ENCODE peak calls at places on chromosomes 12 and 14, in eight cellular contexts. N, W, I, L, Y, M, D and T are unnamed samples.

GRCh38 chr12:132444957-132445883 is 44.7 kb upstream of the FBRSL1 start:
- DNase-seq in N (no peak), W (peak; percentile 71), I (peak; percentile 62), L (peak; percentile 45), Y (peak; percentile 78), M (peak; percentile 60), D (no peak), T (no peak)

GRCh38 chr12:133233993-133234564 is 1.6 kb downstream of the ANHX start:
- DNase-seq in N (no peak), W (no peak), I (peak; percentile 19), L (no peak), Y (no peak), M (no peak), D (no peak), T (peak; percentile 74)

GRCh38 chr12:42213023-42213422 is 25.0 kb downstream of the YAF2 start:
- DNase-seq in N (no peak), W (no peak), I (no peak), L (no peak), Y (no peak), M (peak; percentile 25), D (no peak), T (no peak)

GRCh38 chr12:29073631-29074239 is 75.3 kb upstream of the FAR2 start:
- DNase-seq in N (peak; percentile 35), W (no peak), I (no peak), L (peak; percentile 19), Y (peak; percentile 60), M (no peak), D (peak; percentile 70), T (no peak)

GRCh38 chr14:76647699-76648298 is 113.5 kb upstream of the VASH1 start:
- DNase-seq in N (peak; percentile 48), W (no peak), I (peak; percentile 62), L (peak; percentile 53), Y (peak; percentile 70), M (peak; percentile 10), D (peak; percentile 71), T (no peak)

GRCh38 chr12:110007874-110008273 is 8.6 kb downstream of the ANKRD13A start:
- DNase-seq in N (no peak), W (no peak), I (no peak), L (no peak), Y (no peak), M (no peak), D (no peak), T (no peak)

GRCh38 chr12:12890492-12890814 is 909 bp upstream of the GPRC5A start:
- DNase-seq in N (no peak), W (no peak), I (no peak), L (no peak), Y (no peak), M (no peak), D (peak; percentile 56), T (no peak)

GRCh38 chr12:87866602-87867292 is 162.5 kb downstream of the C12orf50 start:
- DNase-seq in N (peak; percentile 12), W (no peak), I (peak; percentile 35), L (no peak), Y (peak; percentile 16), M (no peak), D (peak; percentile 25), T (no peak)

GRCh38 chr12:40819427-40820108 is 127.3 kb downstream of the CNTN1 start:
- DNase-seq in N (no peak), W (peak; percentile 40), I (peak; percentile 90), L (peak; percentile 79), Y (no peak), M (no peak), D (no peak), T (no peak)

GRCh38 chr14:76928301-76928700 is 100.2 kb downstream of the IRF2BPL start:
- DNase-seq in N (no peak), W (no peak), I (no peak), L (peak; percentile 57), Y (no peak), M (no peak), D (peak; percentile 41), T (no peak)

GRCh38 chr12:46562625-46563228 is 190.2 kb upstream of the SLC38A2 start:
- DNase-seq in N (no peak), W (no peak), I (no peak), L (no peak), Y (no peak), M (no peak), D (peak; percentile 94), T (no peak)

GRCh38 chr12:2853626-2854025 is 3.2 kb downstream of the TEX52 start:
- DNase-seq in N (peak; percentile 28), W (peak; percentile 84), I (peak; percentile 96), L (peak; percentile 88), Y (peak; percentile 28), M (peak; percentile 76), D (peak; percentile 86), T (peak; percentile 94)

GRCh38 chr12:51818086-51818485 is 30.4 kb downstream of the FIGNL2 start:
- DNase-seq in N (no peak), W (no peak), I (no peak), L (no peak), Y (no peak), M (no peak), D (no peak), T (no peak)

DNA sequence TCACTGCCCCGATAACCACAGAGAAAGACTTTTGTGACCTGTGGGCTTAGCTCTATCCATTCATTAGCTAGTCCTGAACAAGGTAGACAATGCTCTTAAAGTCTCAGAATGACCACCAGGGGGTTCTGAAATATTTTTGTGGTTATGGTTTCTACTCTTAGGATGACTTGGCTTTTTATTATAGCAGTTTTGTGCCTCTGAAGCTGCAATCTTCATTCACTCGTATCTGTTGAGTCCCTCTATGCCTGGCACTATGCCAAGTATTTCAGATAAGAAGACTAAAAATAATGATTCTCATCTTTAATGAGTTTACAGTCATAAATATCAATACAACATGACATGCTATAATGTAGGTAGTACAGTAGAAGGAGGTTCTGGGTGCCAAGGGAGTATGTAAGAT is 130.8 kb upstream of the TRHDE start:
- DNase-seq in N (peak; percentile 22), W (no peak), I (no peak), L (no peak), Y (peak; percentile 74), M (no peak), D (no peak), T (no peak)
- TF ChIP-seq CTCF in N (peak; percentile 68), W (no peak), I (peak; percentile 35), L (no peak), Y (peak; percentile 37), M (no peak), D (no peak), T (no peak)

GRCh38 chr12:32104572-32105355 is 1.9 kb upstream of the BICD1 start:
- DNase-seq in N (no peak), W (no peak), I (no peak), L (no peak), Y (no peak), M (no peak), D (no peak), T (no peak)

GRCh38 chr12:32107376-32108267 is 975 bp downstream of the BICD1 start:
- DNase-seq in N (peak; percentile 16), W (no peak), I (no peak), L (peak; percentile 25), Y (peak; percentile 26), M (peak; percentile 13), D (peak; percentile 57), T (no peak)

GRCh38 chr12:32108829-32109228 is 2.2 kb downstream of the BICD1 start:
- DNase-seq in N (no peak), W (no peak), I (no peak), L (no peak), Y (peak; percentile 6), M (no peak), D (no peak), T (no peak)

GRCh38 chr12:32106153-32106516 is 512 bp upstream of the BICD1 start:
- DNase-seq in N (no peak), W (no peak), I (no peak), L (peak; percentile 23), Y (no peak), M (no peak), D (no peak), T (no peak)

DNA sequence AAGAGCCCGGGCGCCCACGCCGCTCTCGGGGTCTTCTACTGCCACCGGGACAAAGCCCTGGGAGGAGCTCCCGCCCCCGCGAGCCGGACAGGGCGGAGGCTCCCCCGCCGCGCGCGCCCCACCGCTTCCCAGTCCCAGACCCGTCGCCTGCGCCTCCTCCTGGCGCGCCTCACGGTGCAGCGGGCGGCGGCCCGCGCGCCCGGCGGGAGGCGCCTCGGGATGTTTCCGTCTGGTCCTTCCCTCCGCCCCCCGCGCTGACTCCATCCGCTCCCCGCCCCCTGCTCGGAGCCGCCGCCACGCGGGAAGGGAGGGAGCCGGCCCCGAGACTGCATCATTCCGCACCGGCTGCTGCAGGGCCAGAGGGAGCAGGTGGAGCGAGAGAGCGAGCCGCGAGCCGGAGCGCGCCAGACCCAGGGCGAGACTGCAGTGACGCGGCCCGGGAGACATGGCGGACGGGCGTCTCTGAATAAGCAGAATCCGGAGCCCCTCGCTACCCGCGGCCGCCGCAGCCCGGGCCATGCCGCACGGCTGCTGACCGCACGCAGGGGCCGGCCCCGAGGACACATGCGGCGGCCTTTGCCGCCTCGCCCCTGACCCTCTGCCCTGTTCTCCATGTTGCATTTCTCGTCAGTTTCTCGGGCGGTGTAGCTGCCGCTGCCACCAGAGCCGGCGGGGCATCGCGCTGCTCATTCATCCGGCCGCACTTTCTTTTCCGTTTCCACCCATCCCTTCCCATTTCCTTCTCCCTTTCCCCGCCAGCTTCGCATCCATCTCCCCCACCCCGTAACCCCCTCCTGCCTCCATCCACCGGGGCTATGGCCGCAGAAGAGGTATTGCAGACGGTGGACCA is at the start of gene BICD1:
- DNase-seq in N (peak; percentile 56), W (peak; percentile 85), I (peak; percentile 87), L (peak; percentile 89), Y (peak; percentile 90), M (peak; percentile 87), D (peak; percentile 90), T (peak; percentile 66)
- TF ChIP-seq CTCF in N (peak; percentile 25), W (peak; percentile 41), I (peak; percentile 57), L (peak; percentile 35), Y (peak; percentile 41), M (peak; percentile 19), D (no peak), T (no peak)

GRCh38 chr14:73784065-73784987 is 67.3 kb upstream of the PTGR2 start:
- DNase-seq in N (no peak), W (no peak), I (peak; percentile 27), L (no peak), Y (peak; percentile 47), M (no peak), D (peak; percentile 74), T (no peak)
- TF ChIP-seq CTCF in N (no peak), W (no peak), I (no peak), L (no peak), Y (no peak), M (no peak), D (no peak), T (no peak)

GRCh38 chr12:121001841-121002483 is 14.3 kb downstream of the C12orf43 start:
- DNase-seq in N (no peak), W (peak; percentile 34), I (no peak), L (no peak), Y (no peak), M (no peak), D (no peak), T (no peak)

GRCh38 chr12:121001060-121001459 is 15.2 kb downstream of the C12orf43 start:
- DNase-seq in N (no peak), W (peak; percentile 37), I (no peak), L (no peak), Y (no peak), M (no peak), D (no peak), T (no peak)

GRCh38 chr12:121005346-121005815 is 10.9 kb downstream of the C12orf43 start:
- DNase-seq in N (peak; percentile 46), W (no peak), I (peak; percentile 92), L (peak; percentile 62), Y (peak; percentile 60), M (peak; percentile 72), D (peak; percentile 54), T (no peak)

GRCh38 chr12:121004253-121004815 is 12.0 kb downstream of the C12orf43 start:
- DNase-seq in N (no peak), W (no peak), I (no peak), L (no peak), Y (no peak), M (no peak), D (no peak), T (no peak)

GRCh38 chr12:121003650-121004049 is 12.6 kb downstream of the C12orf43 start:
- DNase-seq in N (no peak), W (peak; percentile 31), I (peak; percentile 73), L (no peak), Y (no peak), M (peak; percentile 57), D (no peak), T (no peak)
- TF ChIP-seq CTCF in N (peak; percentile 41), W (no peak), I (peak; percentile 66), L (no peak), Y (no peak), M (peak; percentile 34), D (no peak), T (no peak)